ENCODE peak calls at places on chromosomes 6 and 20, in six cellular contexts. U is hepatocyte, E is MM.1S, X is endothelial cell of umbilical vein, J is fibroblast of lung, L is astrocyte. V is an unnamed sample. For H3K79me2, the result is how much of the 10 kb centered on the place peaks cover.

GRCh38 chr20:60055740-60056139 is 97.5 kb downstream of the CDH26 start:
- DNase-seq in J (no peak), L (no peak), X (no peak), E (no peak), U (no peak), V (no peak)

GRCh38 chr6:117136702-117137101 is 128.7 kb upstream of the VGLL2 start:
- DNase-seq in J (no peak), L (no peak), X (no peak), U (no peak), E (no peak), V (no peak)

GRCh38 chr20:59955131-59955796 is 3.0 kb upstream of the CDH26 start:
- DNase-seq in U (peak), L (no peak), J (peak), X (peak), E (peak), V (peak)

GRCh38 chr20:46111028-46111835 is 6.9 kb upstream of the CD40 start:
- DNase-seq in J (peak), E (peak), X (no peak), U (no peak), L (no peak), V (no peak)

GRCh38 chr6:124822118-124822746 is 140.0 kb upstream of the RNF217 start:
- DNase-seq in J (no peak), U (no peak), E (no peak), L (no peak), X (no peak), V (no peak)

GRCh38 chr20:38680492-38681118 is 43.7 kb upstream of the SLC32A1 start:
- DNase-seq in U (peak), J (peak), L (peak), E (peak), X (peak), V (peak)

GRCh38 chr20:24475356-24475755 is 5.9 kb downstream of the SYNDIG1 start:
- DNase-seq in L (no peak), J (no peak), U (no peak), X (no peak), E (no peak), V (no peak)

GRCh38 chr6:45930419-45931059 is 85.1 kb downstream of the CLIC5 start:
- DNase-seq in L (peak), J (peak), E (peak), U (peak), X (peak), V (peak)

GRCh38 chr6:46964716-46965519 is 43.2 kb upstream of the ADGRF5 start:
- DNase-seq in L (peak), E (no peak), X (no peak), U (no peak), J (no peak), V (no peak)

GRCh38 chr20:34404803-34405202 is 41.7 kb downstream of the ITCH start:
- DNase-seq in U (no peak), J (no peak), E (peak), X (no peak), L (no peak), V (no peak)

GRCh38 chr20:32979201-32979998 is 24.8 kb downstream of the SUN5 start:
- DNase-seq in U (no peak), X (no peak), E (no peak), L (no peak), J (no peak), V (no peak)

GRCh38 chr6:115444079-115444478 is 616.6 kb downstream of the FRK start:
- DNase-seq in E (no peak), U (no peak), J (no peak), X (no peak), L (no peak), V (no peak)

GRCh38 chr20:20594171-20594530 is 118.3 kb downstream of the RALGAPA2 start:
- DNase-seq in U (peak), J (peak), X (peak), L (peak), E (peak), V (peak)

GRCh38 chr6:47076422-47077344 is 34.6 kb upstream of the ADGRF1 start:
- DNase-seq in J (peak), U (peak), L (no peak), E (no peak), X (no peak), V (no peak)

GRCh38 chr6:125197795-125198269 is 44.3 kb downstream of the TPD52L1 start:
- DNase-seq in L (peak), U (peak), J (peak), E (no peak), X (peak), V (peak)

GRCh38 chr6:22845467-22845866 is 276.1 kb downstream of the HDGFL1 start:
- DNase-seq in E (no peak), X (peak), U (no peak), J (no peak), L (no peak), V (no peak)

GRCh38 chr6:54801669-54802068 is 44.9 kb upstream of the FAM83B start:
- DNase-seq in U (peak), E (no peak), J (peak), X (peak), L (peak), V (peak)

GRCh38 chr6:163446529-163446928 is 32.0 kb downstream of the QKI start:
- DNase-seq in J (no peak), X (no peak), L (no peak), E (no peak), U (no peak), V (no peak)

GRCh38 chr6:163438298-163438939 is 23.9 kb downstream of the QKI start:
- DNase-seq in J (no peak), X (no peak), L (no peak), E (no peak), U (no peak), V (no peak)

GRCh38 chr6:163443985-163444553 is 29.6 kb downstream of the QKI start:
- DNase-seq in X (no peak), J (no peak), L (no peak), U (no peak), E (no peak), V (peak)

GRCh38 chr6:163438940-163439335 is 24.4 kb downstream of the QKI start:
- DNase-seq in U (peak), L (no peak), X (no peak), E (peak), J (no peak), V (no peak)

DNA sequence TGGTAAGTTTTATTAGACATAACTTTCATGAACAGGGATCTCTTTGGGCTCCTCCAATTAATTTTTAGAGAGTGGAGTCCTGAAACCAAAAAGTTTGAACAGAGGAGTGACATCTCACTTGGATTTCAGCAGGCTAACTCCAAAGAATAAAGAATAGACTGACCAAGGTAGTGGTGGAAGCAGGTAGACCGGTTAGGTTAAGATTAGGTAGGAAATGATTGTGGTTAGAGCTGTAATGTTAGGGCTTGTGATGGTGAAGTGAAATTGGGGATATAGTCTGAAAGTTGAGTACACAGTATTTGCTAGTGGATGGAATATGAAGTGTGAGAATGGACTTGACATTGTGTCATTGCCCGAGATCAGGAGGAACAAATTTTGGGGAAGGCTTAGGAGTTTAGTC is 27.8 kb downstream of the QKI start:
- DNase-seq in J (no peak), L (no peak), U (no peak), X (no peak), E (no peak), V (no peak)
- H3K79me2 ChIP-seq in J (half or more), L (half or more), U (half or more), X (half or more), E (half or more), V (half or more)

GRCh38 chr20:57118964-57119363 is 147.5 kb downstream of the BMP7 start:
- DNase-seq in E (no peak), U (no peak), J (no peak), L (no peak), X (no peak), V (no peak)

GRCh38 chr20:57112448-57112847 is 154.0 kb downstream of the BMP7 start:
- DNase-seq in L (no peak), U (no peak), E (no peak), J (no peak), X (no peak), V (no peak)

GRCh38 chr20:57114290-57115005 is 152.0 kb downstream of the BMP7 start:
- DNase-seq in L (no peak), U (no peak), J (no peak), X (no peak), E (no peak), V (no peak)

GRCh38 chr20:57118107-57118769 is 148.2 kb downstream of the BMP7 start:
- DNase-seq in U (no peak), J (no peak), E (no peak), X (no peak), L (no peak), V (no peak)

DNA sequence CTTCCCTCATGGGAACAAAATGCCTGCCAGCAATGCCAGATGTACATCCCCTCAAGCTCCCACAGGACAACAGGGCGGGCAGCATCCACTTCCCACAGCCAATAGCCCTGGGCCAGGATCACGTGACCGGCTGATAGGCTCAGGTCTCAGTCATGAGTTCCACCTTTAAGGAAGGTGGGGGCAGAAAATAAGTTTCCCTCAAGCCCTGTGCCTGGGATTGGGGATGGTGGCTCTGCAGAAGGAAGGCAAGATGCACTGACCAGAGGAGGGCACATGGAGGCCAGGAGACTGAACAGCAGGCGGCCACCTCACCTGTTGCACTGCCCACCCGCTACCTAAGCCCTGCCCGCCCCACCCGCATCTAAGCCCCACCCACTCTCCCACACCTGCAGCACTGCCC is 149.1 kb downstream of the BMP7 start:
- DNase-seq in L (no peak), X (no peak), J (no peak), U (no peak), E (no peak), V (no peak)
- H3K79me2 ChIP-seq in L (under half), X (under half), J (under half), U (under half), E (under half), V (under half)

DNA sequence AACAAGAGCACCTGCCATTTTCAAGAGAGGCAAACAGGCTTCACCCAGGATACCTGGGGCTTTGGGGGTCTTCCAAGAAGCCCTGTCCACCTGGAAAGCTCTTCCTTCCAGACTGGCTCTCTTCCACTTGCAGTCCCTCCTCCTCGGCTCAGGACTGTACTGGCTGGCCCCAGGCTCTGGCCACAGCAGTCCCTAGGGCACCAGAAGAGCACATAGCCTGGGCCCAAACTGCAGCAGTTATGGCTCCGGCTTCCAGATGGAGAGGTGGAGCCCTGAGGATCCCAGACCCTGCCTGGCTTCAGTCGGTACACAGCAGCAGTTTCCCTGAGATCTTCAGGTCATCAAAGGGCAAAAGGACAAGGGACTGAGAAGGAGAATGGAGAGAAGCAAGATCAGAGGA is 1.6 kb upstream of the SLC35B2 start:
- DNase-seq in X (no peak), L (no peak), E (no peak), U (no peak), J (no peak), V (no peak)
- H3K79me2 ChIP-seq in X (under half), L (under half), E (half or more), U (under half), J (under half), V (under half)

DNA sequence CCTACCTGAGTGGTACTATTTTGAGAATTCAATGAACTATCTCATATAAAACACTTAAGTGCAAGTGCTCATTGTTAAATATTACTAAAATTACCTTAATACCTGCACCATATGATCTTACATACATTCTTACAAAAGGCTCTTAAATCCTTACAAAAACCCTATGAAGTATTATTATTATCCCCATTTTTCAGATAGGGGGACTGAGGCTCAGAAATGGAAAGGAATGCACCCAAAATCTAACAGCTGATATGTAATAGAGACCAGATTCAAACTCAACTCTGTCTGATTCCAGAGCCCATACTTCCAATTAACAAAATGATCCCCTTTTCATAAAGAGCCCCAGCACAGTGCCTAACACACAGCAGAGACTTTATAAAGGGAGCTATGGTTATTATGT is 17.5 kb downstream of the BCL2L1 start:
- DNase-seq in X (no peak), U (no peak), J (no peak), E (no peak), L (no peak), V (no peak)
- H3K79me2 ChIP-seq in X (half or more), U (half or more), J (half or more), E (half or more), L (half or more), V (under half)

DNA sequence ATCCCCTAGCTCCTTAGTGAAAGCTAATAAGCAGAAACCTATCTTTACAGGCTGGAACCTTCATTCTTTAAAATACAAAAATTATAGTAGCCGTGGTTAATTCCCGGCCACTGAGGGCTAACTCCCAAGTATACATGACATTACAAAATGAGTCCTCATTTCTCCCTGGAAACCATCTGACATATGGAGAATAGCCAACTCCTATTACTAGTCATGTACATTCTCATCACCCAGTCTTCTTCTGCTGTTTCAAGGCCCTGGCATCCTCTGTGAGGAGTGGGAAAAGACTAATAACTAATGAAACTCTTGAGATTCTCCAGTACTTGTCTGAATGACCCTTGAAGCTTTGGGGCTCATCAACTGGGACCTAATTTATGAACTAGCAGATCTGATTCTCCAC is 30.2 kb downstream of the CSNK2A1 start:
- DNase-seq in L (no peak), U (no peak), E (no peak), X (no peak), J (peak), V (no peak)
- H3K79me2 ChIP-seq in L (half or more), U (half or more), E (half or more), X (half or more), J (half or more), V (half or more)

DNA sequence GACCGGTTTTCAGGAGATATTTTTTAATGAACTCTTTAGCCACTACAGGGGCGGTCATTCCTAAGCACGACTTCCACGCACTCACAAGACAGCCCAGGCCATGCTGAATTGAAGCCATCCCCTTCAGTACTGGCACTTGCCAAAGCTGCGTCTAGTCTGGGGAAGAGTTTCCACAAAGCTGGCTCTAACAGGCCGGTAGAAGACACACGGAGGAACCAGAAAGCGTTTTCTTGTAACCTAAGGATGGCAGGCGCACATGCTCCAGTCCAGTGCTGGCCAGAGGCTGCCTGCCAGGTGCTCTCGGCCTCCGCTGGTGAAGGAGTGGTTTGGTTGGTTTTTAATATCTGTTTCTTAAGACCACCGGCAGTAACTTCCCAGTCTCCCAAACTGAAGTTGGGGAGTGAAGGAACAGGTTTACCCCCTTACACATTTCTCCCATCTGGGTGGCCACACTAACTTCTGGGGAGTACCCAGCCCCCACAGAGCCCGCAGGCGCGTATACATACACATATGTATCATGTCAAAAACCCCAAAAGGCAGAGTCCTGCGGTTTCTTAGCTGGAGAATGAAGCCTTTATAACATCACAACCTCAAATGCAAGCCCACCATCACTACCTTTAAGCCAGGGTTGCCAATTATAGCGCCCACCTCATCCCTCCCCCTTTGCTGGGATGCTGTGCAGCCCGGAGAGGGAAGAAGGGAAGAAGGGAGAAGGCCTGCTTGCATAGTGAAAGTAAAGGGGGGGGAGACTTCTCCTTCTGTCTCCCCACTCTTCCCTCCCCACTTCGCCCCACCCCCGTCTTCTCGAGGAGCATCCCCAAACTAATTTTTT is 1.2 kb downstream of the TRERF1 start:
- DNase-seq in U (peak), J (peak), E (no peak), L (peak), X (no peak), V (peak)
- H3K79me2 ChIP-seq in U (half or more), J (half or more), E (half or more), L (half or more), X (under half), V (under half)

GRCh38 chr20:63943808-63944077 is 12.5 kb downstream of the UCKL1 start:
- DNase-seq in E (no peak), L (no peak), J (no peak), X (no peak), U (no peak), V (no peak)
- H3K79me2 ChIP-seq in E (under half), L (under half), J (under half), X (under half), U (under half), V (under half)

DNA sequence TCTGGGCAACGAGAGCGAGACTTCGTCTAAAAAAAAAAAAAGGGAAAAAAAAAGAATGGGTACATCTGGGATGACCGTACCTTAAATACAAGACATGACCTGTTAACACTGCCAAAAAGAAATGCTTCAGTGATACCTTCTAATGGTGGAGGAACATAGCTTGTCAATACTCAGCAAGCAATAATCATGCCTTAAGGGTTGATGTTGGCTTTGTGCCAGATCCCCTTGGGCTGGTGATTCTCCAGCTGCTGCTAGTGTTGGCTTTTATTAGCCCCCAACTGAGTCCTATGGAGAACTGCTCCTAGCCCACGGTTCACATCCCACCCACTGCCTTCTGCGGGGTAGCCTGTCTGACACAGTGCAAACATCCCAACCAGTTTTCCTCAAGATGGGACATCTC is 134.9 kb downstream of the PLCB1 start:
- DNase-seq in J (no peak), L (no peak), E (no peak), X (no peak), U (no peak), V (no peak)
- H3K79me2 ChIP-seq in J (under half), L (under half), E (under half), X (under half), U (under half), V (under half)

DNA sequence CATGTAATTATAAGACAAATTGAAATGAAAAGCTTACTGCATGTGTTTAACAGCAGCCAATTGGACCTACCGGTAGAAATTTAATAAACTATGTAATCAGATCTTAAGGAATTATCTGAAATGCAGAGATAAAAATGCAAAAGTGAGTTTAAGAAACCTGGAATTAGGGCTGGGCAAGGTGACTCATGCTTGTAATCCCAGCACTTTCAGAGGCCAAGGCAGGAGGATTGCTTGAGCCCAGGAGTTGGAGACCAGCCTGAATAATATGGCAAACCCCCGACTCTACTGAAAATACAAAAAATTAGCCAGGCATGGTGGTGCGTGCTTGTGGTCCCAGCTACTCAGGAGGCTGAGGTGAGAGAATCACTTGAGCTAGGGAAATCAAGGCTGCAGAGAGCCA is 74.1 kb downstream of the HFE start:
- DNase-seq in J (no peak), X (no peak), E (no peak), U (no peak), L (no peak), V (no peak)
- H3K79me2 ChIP-seq in J (under half), X (under half), E (under half), U (half or more), L (under half), V (under half)